ENCODE peak calls at places on chromosomes 3 and 15, in four cellular contexts. One of them, this sample, is unnamed.
A peak's percentile ranks its signal among the peaks of the same experiment; 100 is the strongest.

GRCh38 chr3:148173836-148174235 is 523.9 kb upstream of the AGTR1 start:
- DNase-seq in HepG2: no peak
- DNase-seq in A549: no peak
- DNase-seq in stomach: no peak
- DNase-seq in this sample: no peak

GRCh38 chr15:90046846-90047481 is 45.8 kb downstream of the ZNF710 start:
- DNase-seq in stomach: peak; percentile 86
- DNase-seq in HepG2: no peak
- DNase-seq in A549: no peak
- DNase-seq in this sample: peak; percentile 86

GRCh38 chr15:80072285-80072684 is 12.8 kb downstream of the ZFAND6 start:
- DNase-seq in stomach: no peak
- DNase-seq in A549: peak; percentile 71
- DNase-seq in HepG2: peak; percentile 91
- DNase-seq in this sample: no peak

GRCh38 chr3:151259664-151260063 is 18.7 kb downstream of the P2RY14 start:
- DNase-seq in stomach: no peak
- DNase-seq in HepG2: no peak
- DNase-seq in A549: no peak
- DNase-seq in this sample: no peak

GRCh38 chr3:147267431-147267830 is 138.9 kb downstream of the ZIC4 start:
- DNase-seq in A549: no peak
- DNase-seq in HepG2: no peak
- DNase-seq in stomach: no peak
- DNase-seq in this sample: no peak

GRCh38 chr3:124032351-124032880 is 40.5 kb upstream of the ROPN1 start:
- DNase-seq in HepG2: no peak
- DNase-seq in stomach: no peak
- DNase-seq in A549: peak; percentile 8
- DNase-seq in this sample: peak; percentile 68

GRCh38 chr3:179826247-179826637 is 173.4 kb downstream of the USP13 start:
- DNase-seq in HepG2: no peak
- DNase-seq in stomach: no peak
- DNase-seq in A549: no peak
- DNase-seq in this sample: no peak

GRCh38 chr3:194061421-194062029 is 74.4 kb upstream of the HES1 start:
- DNase-seq in stomach: no peak
- DNase-seq in A549: no peak
- DNase-seq in HepG2: no peak
- DNase-seq in this sample: no peak

GRCh38 chr15:51735211-51735610 is 2.2 kb downstream of the LYSMD2 start:
- DNase-seq in A549: no peak
- DNase-seq in stomach: no peak
- DNase-seq in HepG2: no peak
- DNase-seq in this sample: no peak

GRCh38 chr3:158354713-158355112 is 216.3 kb upstream of the MLF1 start:
- DNase-seq in stomach: no peak
- DNase-seq in A549: no peak
- DNase-seq in HepG2: no peak
- DNase-seq in this sample: no peak
- H3K27ac ChIP-seq in stomach: no peak overlapping the region
- H3K27ac ChIP-seq in A549: no peak overlapping the region
- H3K27ac ChIP-seq in HepG2: no peak overlapping the region
- H3K27ac ChIP-seq in this sample: no peak overlapping the region

GRCh38 chr3:31562525-31562924 is 29.8 kb downstream of the STT3B start:
- DNase-seq in HepG2: no peak
- DNase-seq in A549: no peak
- DNase-seq in stomach: no peak
- DNase-seq in this sample: no peak
- TF ChIP-seq CTCF in HepG2: no peak
- TF ChIP-seq CTCF in A549: no peak
- TF ChIP-seq CTCF in stomach: no peak
- TF ChIP-seq CTCF in this sample: no peak

GRCh38 chr3:43621974-43622739 is at the start of gene ANO10:
- DNase-seq in stomach: peak; percentile 98
- DNase-seq in HepG2: peak; percentile 97
- DNase-seq in A549: peak; percentile 90
- DNase-seq in this sample: peak; percentile 99
- TF ChIP-seq POLR2A in stomach: no peak
- TF ChIP-seq POLR2A in HepG2: peak; percentile 78
- TF ChIP-seq POLR2A in A549: peak; percentile 52
- TF ChIP-seq POLR2A in this sample: peak; percentile 80

DNA sequence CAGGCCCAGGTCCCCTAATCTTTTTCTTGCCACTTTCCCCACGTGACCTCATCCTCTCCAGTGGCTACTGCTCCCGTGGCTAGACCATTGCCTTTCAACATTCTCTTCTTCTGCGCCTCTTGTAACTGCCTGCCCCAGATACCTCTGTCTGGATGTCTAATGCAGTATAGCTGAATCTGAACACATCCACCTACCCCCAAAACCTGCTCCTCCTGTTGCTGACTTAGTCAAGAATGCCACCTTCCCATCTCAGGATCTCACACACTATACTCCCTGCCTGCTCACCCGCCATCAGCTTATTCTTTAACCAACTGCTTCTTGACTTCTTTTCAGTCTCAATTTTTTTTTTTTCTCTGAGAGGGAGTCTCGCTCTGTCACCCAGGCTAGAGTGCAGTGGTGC is 5.1 kb downstream of the GPX1 start:
- DNase-seq in stomach: no peak
- DNase-seq in HepG2: no peak
- DNase-seq in A549: no peak
- DNase-seq in this sample: no peak
- H3K27ac ChIP-seq in stomach: peak overlapping the region; percentile 83
- H3K27ac ChIP-seq in HepG2: no peak overlapping the region
- H3K27ac ChIP-seq in A549: peak overlapping the region; percentile 83
- H3K27ac ChIP-seq in this sample: peak overlapping the region; percentile 81

GRCh38 chr3:188832146-188832545 is 339.6 kb upstream of the TPRG1 start:
- DNase-seq in A549: no peak
- DNase-seq in HepG2: no peak
- DNase-seq in stomach: no peak
- DNase-seq in this sample: no peak

GRCh38 chr3:188829577-188829976 is 342.2 kb upstream of the TPRG1 start:
- DNase-seq in A549: no peak
- DNase-seq in HepG2: no peak
- DNase-seq in stomach: no peak
- DNase-seq in this sample: no peak

GRCh38 chr3:188830955-188831354 is 340.8 kb upstream of the TPRG1 start:
- DNase-seq in stomach: no peak
- DNase-seq in HepG2: no peak
- DNase-seq in A549: no peak
- DNase-seq in this sample: no peak

GRCh38 chr3:188834349-188834748 is 337.4 kb upstream of the TPRG1 start:
- DNase-seq in HepG2: no peak
- DNase-seq in stomach: no peak
- DNase-seq in A549: no peak
- DNase-seq in this sample: no peak

GRCh38 chr3:188832961-188833615 is 338.7 kb upstream of the TPRG1 start:
- DNase-seq in HepG2: no peak
- DNase-seq in A549: no peak
- DNase-seq in stomach: no peak
- DNase-seq in this sample: peak; percentile 8
- TF ChIP-seq CTCF in HepG2: no peak
- TF ChIP-seq CTCF in A549: no peak
- TF ChIP-seq CTCF in stomach: no peak
- TF ChIP-seq CTCF in this sample: no peak

DNA sequence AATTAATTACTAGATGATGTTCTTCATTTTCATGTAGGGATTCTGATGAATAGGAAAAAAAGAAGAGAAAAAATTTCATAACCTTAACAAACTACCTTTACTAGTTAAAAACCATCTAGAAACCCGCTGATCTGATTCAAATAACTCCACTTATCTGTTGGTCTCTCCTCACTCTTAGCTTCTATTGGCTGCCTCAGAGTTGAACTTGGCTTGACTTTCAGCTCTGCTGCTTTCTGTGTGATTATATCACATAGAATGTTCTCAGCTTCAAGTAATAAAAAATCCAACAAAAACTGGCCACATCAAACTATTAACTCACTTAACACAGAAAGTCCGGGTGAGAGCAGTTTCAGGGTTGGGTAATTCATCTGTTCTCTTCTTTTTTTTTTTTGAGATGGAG is 126.8 kb upstream of the RASGRP1 start:
- DNase-seq in stomach: no peak
- DNase-seq in A549: no peak
- DNase-seq in HepG2: no peak
- DNase-seq in this sample: no peak
- TF ChIP-seq POLR2A in stomach: no peak
- TF ChIP-seq POLR2A in A549: no peak
- TF ChIP-seq POLR2A in HepG2: no peak
- TF ChIP-seq POLR2A in this sample: no peak

GRCh38 chr15:45637552-45638033 is 2.8 kb downstream of the SQOR start:
- DNase-seq in HepG2: peak; percentile 80
- DNase-seq in stomach: peak; percentile 76
- DNase-seq in A549: peak; percentile 32
- DNase-seq in this sample: peak; percentile 67

GRCh38 chr15:45635763-45636292 is 999 bp downstream of the SQOR start:
- DNase-seq in HepG2: no peak
- DNase-seq in stomach: no peak
- DNase-seq in A549: no peak
- DNase-seq in this sample: no peak

GRCh38 chr15:45631831-45632230 is 3.0 kb upstream of the SQOR start:
- DNase-seq in stomach: no peak
- DNase-seq in HepG2: no peak
- DNase-seq in A549: no peak
- DNase-seq in this sample: no peak

GRCh38 chr15:45635191-45635638 is 386 bp downstream of the SQOR start:
- DNase-seq in HepG2: peak; percentile 41
- DNase-seq in A549: peak; percentile 36
- DNase-seq in stomach: peak; percentile 73
- DNase-seq in this sample: peak; percentile 74

GRCh38 chr15:45634442-45635190 is at the start of gene SQOR:
- DNase-seq in HepG2: peak; percentile 68
- DNase-seq in A549: peak; percentile 61
- DNase-seq in stomach: peak; percentile 91
- DNase-seq in this sample: peak; percentile 94
- H3K27ac ChIP-seq in HepG2: peak within 1 kb of the TSS; percentile 61
- H3K27ac ChIP-seq in A549: peak within 1 kb of the TSS; percentile 89
- H3K27ac ChIP-seq in stomach: peak within 1 kb of the TSS; percentile 95
- H3K27ac ChIP-seq in this sample: peak within 1 kb of the TSS; percentile 95